ENCODE peak calls at places on chromosome 15, in five cellular contexts. X, P, W, D and U are unnamed samples.

GRCh38 chr15:35519536-35520149 is 26.3 kb downstream of the DPH6 start:
- DNase-seq in P (no peak), D (no peak), W (no peak), X (no peak), U (no peak)

GRCh38 chr15:77821188-77821958 is 188.7 kb upstream of the LINGO1 start:
- DNase-seq in X (no peak), W (no peak), D (no peak), P (no peak), U (no peak)

GRCh38 chr15:78206326-78207109 is 27.8 kb downstream of the ACSBG1 start:
- DNase-seq in D (no peak), X (no peak), P (no peak), W (no peak), U (no peak)

GRCh38 chr15:39594056-39594763 is 13.3 kb downstream of the THBS1 start:
- DNase-seq in X (no peak), P (no peak), W (no peak), D (peak; percentile 57), U (no peak)

GRCh38 chr15:72866086-72866646 is 82.6 kb upstream of the ADPGK start:
- DNase-seq in W (no peak), X (no peak), D (no peak), P (no peak), U (no peak)

GRCh38 chr15:62904511-62904910 is 138.0 kb upstream of the TPM1 start:
- DNase-seq in D (no peak), W (no peak), P (no peak), X (no peak), U (no peak)

GRCh38 chr15:67564590-67565345 is 22.3 kb downstream of the MAP2K5 start:
- DNase-seq in P (no peak), W (no peak), X (no peak), D (no peak), U (peak; percentile 78)

GRCh38 chr15:69298697-69299441 is at the start of gene PAQR5:
- DNase-seq in X (no peak), D (no peak), W (peak; percentile 31), P (no peak), U (no peak)

GRCh38 chr15:93520206-93520605 is 431.2 kb upstream of the RGMA start:
- DNase-seq in X (no peak), W (peak; percentile 57), P (no peak), D (no peak), U (no peak)

GRCh38 chr15:72847806-72848205 is 64.2 kb upstream of the ADPGK start:
- DNase-seq in P (no peak), D (no peak), W (no peak), X (no peak), U (no peak)

GRCh38 chr15:72340366-72340765 is 20.4 kb upstream of the CELF6 start:
- DNase-seq in X (no peak), W (no peak), P (no peak), D (no peak), U (no peak)

GRCh38 chr15:40333922-40334492 is 6.7 kb downstream of the CCDC9B start:
- DNase-seq in X (no peak), P (peak; percentile 87), D (no peak), W (peak; percentile 63), U (no peak)

GRCh38 chr15:92306662-92307061 is 87.0 kb upstream of the ST8SIA2 start:
- DNase-seq in W (no peak), X (no peak), P (no peak), D (no peak), U (no peak)

GRCh38 chr15:71651750-71652186 is 158.6 kb upstream of the NR2E3 start:
- DNase-seq in X (no peak), P (no peak), W (no peak), D (peak; percentile 80), U (peak; percentile 46)

GRCh38 chr15:65873271-65873670 is 4.0 kb downstream of the RAB11A start:
- DNase-seq in X (no peak), W (no peak), P (no peak), D (no peak), U (no peak)

GRCh38 chr15:66238318-66238717 is 15.2 kb downstream of the MEGF11 start:
- DNase-seq in W (no peak), P (peak; percentile 28), D (no peak), X (no peak), U (no peak)

DNA sequence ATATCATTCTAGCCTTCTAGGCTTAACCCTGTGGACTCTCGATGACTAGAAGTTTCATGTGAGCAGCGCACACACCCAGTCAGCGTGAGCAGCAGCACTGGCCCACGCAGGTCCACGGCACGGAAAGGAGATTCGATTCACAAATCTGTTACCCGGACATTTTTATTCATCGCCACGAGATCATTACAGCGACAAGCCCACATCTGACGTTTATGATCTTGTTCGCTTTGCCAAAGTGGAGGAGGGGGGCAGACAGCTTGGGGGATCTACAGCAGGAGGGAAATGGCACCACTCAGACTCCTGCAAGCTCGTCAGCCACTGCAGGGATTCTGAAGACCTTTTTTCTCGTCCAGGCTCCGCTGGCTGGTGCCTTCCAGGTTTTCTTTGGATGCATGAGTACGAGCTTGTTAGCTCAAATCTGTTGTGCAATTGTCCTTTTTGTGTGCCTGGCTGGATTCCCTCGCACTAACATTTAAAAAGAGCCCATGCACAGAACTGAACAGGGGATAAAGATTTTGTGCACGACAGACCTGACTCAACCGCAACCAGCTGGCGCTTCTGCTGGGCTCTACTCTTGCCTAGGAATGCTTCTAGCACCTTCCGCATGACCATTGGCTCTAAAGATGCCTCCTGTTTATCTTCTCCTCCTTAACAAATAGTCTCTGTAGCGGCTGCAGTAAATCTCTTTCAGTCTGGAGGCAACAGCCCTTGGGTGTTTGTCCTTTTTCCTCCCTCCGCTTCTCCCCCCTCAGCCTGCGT is 938.5 kb downstream of the MCTP2 start:
- DNase-seq in P (no peak), X (no peak), W (peak; percentile 40), D (no peak), U (no peak)
- H3K4me3 ChIP-seq in P (no peak overlapping the region), X (peak overlapping the region; percentile 8), W (no peak overlapping the region), D (peak overlapping the region; percentile 25), U (no peak overlapping the region)

DNA sequence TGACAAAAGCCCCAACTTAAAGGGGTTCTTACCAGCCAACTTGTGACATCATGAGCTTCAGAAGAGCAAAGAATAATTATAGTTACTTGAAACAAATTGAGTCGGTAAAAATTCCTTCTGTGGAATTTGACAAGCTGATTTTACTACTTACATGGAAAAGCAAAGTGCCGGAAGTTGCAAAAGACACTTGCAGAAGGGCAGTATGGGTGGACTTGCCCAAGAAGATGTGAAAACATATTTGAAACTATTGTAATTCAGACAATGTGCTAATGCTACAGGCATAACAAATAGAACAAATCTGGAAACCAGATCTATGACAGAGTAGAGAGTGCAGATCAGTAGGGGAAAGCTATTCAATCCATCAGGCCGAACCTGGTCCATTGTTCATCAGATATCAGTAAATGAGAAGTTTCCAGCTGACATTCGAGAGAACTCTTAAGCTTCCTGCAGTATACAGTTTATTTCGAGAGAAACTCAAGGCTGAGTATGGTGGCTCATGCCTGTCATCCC is 2.5 kb upstream of the KIF7 start:
- DNase-seq in W (no peak), P (no peak), X (no peak), D (no peak), U (no peak)
- TF ChIP-seq CTCF in W (no peak), P (no peak), X (no peak), D (no peak), U (no peak)

DNA sequence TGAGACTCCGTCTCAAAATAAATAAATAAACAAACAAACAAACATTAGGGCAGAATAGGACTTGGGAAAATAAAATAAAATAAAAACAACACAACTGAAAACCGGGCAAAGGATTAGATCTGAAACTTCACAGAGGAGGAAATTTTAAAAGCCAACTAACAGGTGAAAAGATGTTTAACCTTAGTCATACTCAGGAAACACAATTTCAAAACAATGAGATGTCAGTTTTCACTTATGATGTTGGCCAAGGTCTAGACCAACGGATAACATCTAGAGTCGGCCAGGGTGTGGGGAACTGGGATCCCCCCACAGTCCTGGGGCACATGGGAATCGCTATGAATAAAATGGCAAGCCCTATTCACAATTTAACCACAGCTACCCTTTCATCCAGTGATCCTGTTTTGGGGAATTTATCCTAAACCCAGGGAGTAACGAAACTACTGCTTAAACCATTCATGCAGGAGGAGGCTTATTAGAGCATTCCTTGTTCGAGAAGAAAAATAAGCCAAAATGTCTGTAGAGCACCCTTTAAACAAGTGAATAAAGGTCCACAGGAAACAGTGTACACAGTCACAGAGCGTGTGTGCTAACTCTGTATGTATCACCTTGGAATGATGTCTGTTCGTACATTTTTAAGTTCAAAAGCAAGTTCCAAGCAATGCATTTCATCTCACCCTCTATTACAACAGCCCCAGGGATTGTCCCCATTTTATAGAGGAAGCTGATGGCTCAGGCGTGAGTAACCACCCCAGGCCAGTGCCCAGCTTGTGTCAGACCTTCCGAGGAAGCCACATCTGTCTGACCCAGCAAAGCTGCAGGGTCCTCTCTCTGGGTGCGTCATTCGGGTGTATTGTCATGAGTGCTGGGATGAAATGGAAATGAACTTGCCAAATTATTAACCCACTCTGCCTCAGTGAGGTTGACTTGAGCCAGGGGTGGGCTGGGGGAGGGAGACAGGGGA is 6.3 kb upstream of the ANPEP start:
- DNase-seq in W (no peak), D (peak; percentile 78), P (peak; percentile 86), X (no peak), U (no peak)
- H3K4me3 ChIP-seq in W (no peak overlapping the region), D (no peak overlapping the region), P (no peak overlapping the region), X (no peak overlapping the region), U (no peak overlapping the region)

GRCh38 chr15:59997070-59997701 is 6.9 kb upstream of the FOXB1 start:
- DNase-seq in W (no peak), P (no peak), X (no peak), D (no peak), U (peak; percentile 18)
- TF ChIP-seq CTCF in W (no peak), P (no peak), X (no peak), D (no peak), U (peak; percentile 15)

GRCh38 chr15:60685346-60685937 is 206.5 kb upstream of the ICE2 start:
- DNase-seq in W (no peak), P (no peak), X (no peak), D (no peak), U (no peak)
- H3K4me3 ChIP-seq in W (no peak overlapping the region), P (no peak overlapping the region), X (no peak overlapping the region), D (no peak overlapping the region), U (no peak overlapping the region)